ENCODE peak calls at places on chromosomes 16 and 17, in ten cellular contexts. T is skeletal muscle cell; E is effector CD4-positive, alpha-beta T cell; Y is nucleus accumbens; I is GDM1; Q is stimulated activated CD4-positive, alpha-beta T cell treated with anti-CD3 and anti-CD28 coated beads, Interleukin-4, amount 100 ng/mL, for 4 hours; R is stimulated activated CD8-positive, alpha-beta memory T cell treated with anti-CD3 and anti-CD28 coated beads, Interleukin-4, amount 100 ng/mL, for 1 hour; S is T1000; N is MM.1S; W is caudate nucleus. U is an unnamed sample.

GRCh38 chr16:7021653-7022275 is 310.9 kb upstream of the RBFOX1 start:
- DNase-seq in T (no peak), E (no peak), Y (no peak), I (no peak), Q (no peak), R (no peak), S (no peak), N (no peak), W (no peak), U (no peak)

GRCh38 chr17:59547131-59547915 is 18.1 kb upstream of the DHX40 start:
- DNase-seq in T (no peak), E (no peak), Y (no peak), I (no peak), Q (no peak), R (no peak), S (no peak), N (no peak), W (no peak), U (no peak)

GRCh38 chr17:63535640-63536039 is 12.5 kb downstream of the KCNH6 start:
- DNase-seq in T (no peak), E (no peak), Y (no peak), I (no peak), Q (no peak), R (no peak), S (no peak), N (no peak), W (no peak), U (no peak)

GRCh38 chr16:30010817-30011504 is at the start of gene DOC2A:
- DNase-seq in T (no peak), E (no peak), Y (no peak), I (no peak), Q (peak; percentile 41), R (no peak), S (no peak), N (no peak), W (no peak), U (peak; percentile 58)

GRCh38 chr17:73089918-73090317 is 2.6 kb downstream of the SLC39A11 start:
- DNase-seq in T (no peak), E (no peak), Y (peak; percentile 83), I (no peak), Q (no peak), R (no peak), S (no peak), N (no peak), W (peak; percentile 83), U (no peak)

GRCh38 chr16:53654946-53655345 is 48.7 kb downstream of the RPGRIP1L start:
- DNase-seq in T (no peak), E (no peak), Y (no peak), I (no peak), Q (no peak), R (no peak), S (no peak), N (no peak), W (no peak), U (no peak)

GRCh38 chr17:12522743-12523181 is 142.9 kb upstream of the MYOCD start:
- DNase-seq in T (peak; percentile 84), E (no peak), Y (no peak), I (no peak), Q (no peak), R (no peak), S (peak; percentile 81), N (no peak), W (no peak), U (no peak)

GRCh38 chr17:38349097-38349904 is 2.3 kb upstream of the SOCS7 start:
- DNase-seq in T (peak; percentile 21), E (peak; percentile 78), Y (peak; percentile 41), I (peak; percentile 74), Q (peak; percentile 78), R (peak; percentile 68), S (peak; percentile 72), N (peak; percentile 82), W (peak; percentile 76), U (peak; percentile 87)

GRCh38 chr16:15690296-15690695 is 40.3 kb downstream of the NDE1 start:
- DNase-seq in T (no peak), E (no peak), Y (no peak), I (no peak), Q (no peak), R (no peak), S (no peak), N (no peak), W (no peak), U (no peak)

GRCh38 chr16:27579086-27579980 is 29.4 kb downstream of the KATNIP start:
- DNase-seq in T (peak; percentile 49), E (no peak), Y (no peak), I (no peak), Q (no peak), R (no peak), S (no peak), N (no peak), W (no peak), U (no peak)

GRCh38 chr16:67939507-67940435 is 3.1 kb upstream of the PSMB10 start:
- DNase-seq in T (no peak), E (peak; percentile 9), Y (no peak), I (no peak), Q (peak; percentile 59), R (peak; percentile 11), S (no peak), N (no peak), W (no peak), U (peak; percentile 62)

GRCh38 chr17:36817483-36818048 is 119.7 kb upstream of the LHX1 start:
- DNase-seq in T (no peak), E (no peak), Y (no peak), I (no peak), Q (no peak), R (no peak), S (no peak), N (peak; percentile 23), W (no peak), U (no peak)

GRCh38 chr16:65917466-65917865 is 449.0 kb upstream of the CDH5 start:
- DNase-seq in T (no peak), E (no peak), Y (no peak), I (no peak), Q (no peak), R (no peak), S (no peak), N (no peak), W (no peak), U (no peak)

GRCh38 chr16:79360267-79360666 is 240.3 kb downstream of the MAF start:
- DNase-seq in T (no peak), E (no peak), Y (no peak), I (no peak), Q (no peak), R (no peak), S (no peak), N (no peak), W (no peak), U (no peak)

GRCh38 chr16:30731411-30731810 is 16.8 kb upstream of the PHKG2 start:
- DNase-seq in T (no peak), E (no peak), Y (no peak), I (no peak), Q (no peak), R (no peak), S (no peak), N (no peak), W (no peak), U (no peak)

GRCh38 chr17:76727745-76728456 is 1.3 kb downstream of the METTL23 start:
- DNase-seq in T (no peak), E (no peak), Y (no peak), I (no peak), Q (no peak), R (no peak), S (no peak), N (peak; percentile 40), W (no peak), U (no peak)

GRCh38 chr16:59394526-59394925 is 660.4 kb upstream of the GOT2 start:
- DNase-seq in T (no peak), E (no peak), Y (no peak), I (no peak), Q (no peak), R (no peak), S (no peak), N (no peak), W (no peak), U (no peak)

GRCh38 chr17:61254894-61255293 is 144.7 kb upstream of the TBX2 start:
- DNase-seq in T (no peak), E (no peak), Y (no peak), I (no peak), Q (no peak), R (no peak), S (no peak), N (no peak), W (no peak), U (no peak)

GRCh38 chr17:1109606-1110523 is 69.9 kb downstream of the ABR start:
- DNase-seq in T (no peak), E (peak; percentile 44), Y (no peak), I (no peak), Q (peak; percentile 46), R (no peak), S (no peak), N (peak; percentile 42), W (no peak), U (peak; percentile 60)

GRCh38 chr16:62794724-62795123 is 758.5 kb upstream of the CDH8 start:
- DNase-seq in T (no peak), E (no peak), Y (no peak), I (no peak), Q (no peak), R (no peak), S (no peak), N (no peak), W (no peak), U (no peak)

GRCh38 chr17:82242977-82243647 is 14.3 kb downstream of the SLC16A3 start:
- DNase-seq in T (no peak), E (no peak), Y (peak; percentile 27), I (no peak), Q (no peak), R (no peak), S (peak; percentile 48), N (no peak), W (peak; percentile 60), U (no peak)

GRCh38 chr16:18803569-18804462 is 2.5 kb upstream of the ARL6IP1 start:
- DNase-seq in T (no peak), E (no peak), Y (no peak), I (no peak), Q (no peak), R (no peak), S (no peak), N (no peak), W (no peak), U (no peak)

GRCh38 chr17:18267927-18268711 is 7.7 kb downstream of the MIEF2 start:
- DNase-seq in T (no peak), E (no peak), Y (no peak), I (no peak), Q (no peak), R (no peak), S (peak; percentile 10), N (no peak), W (no peak), U (no peak)

GRCh38 chr17:72169823-72170222 is 49.0 kb downstream of the SOX9 start:
- DNase-seq in T (no peak), E (no peak), Y (no peak), I (no peak), Q (no peak), R (no peak), S (no peak), N (no peak), W (no peak), U (no peak)

GRCh38 chr17:42928714-42929496 is 28.3 kb downstream of the G6PC1 start:
- DNase-seq in T (peak; percentile 39), E (no peak), Y (no peak), I (peak; percentile 89), Q (peak; percentile 7), R (no peak), S (peak; percentile 9), N (peak; percentile 75), W (no peak), U (peak; percentile 20)

GRCh38 chr16:56743840-56744239 is 13.9 kb downstream of the NUP93 start:
- DNase-seq in T (peak; percentile 24), E (no peak), Y (no peak), I (no peak), Q (no peak), R (no peak), S (peak; percentile 29), N (no peak), W (no peak), U (no peak)

GRCh38 chr17:75693500-75694481 is 26.7 kb downstream of the SAP30BP start:
- DNase-seq in T (peak; percentile 78), E (no peak), Y (peak; percentile 94), I (no peak), Q (no peak), R (no peak), S (peak; percentile 95), N (no peak), W (peak; percentile 89), U (no peak)

GRCh38 chr17:60141111-60142018 is 8.4 kb upstream of the CA4 start:
- DNase-seq in T (no peak), E (no peak), Y (no peak), I (no peak), Q (no peak), R (no peak), S (no peak), N (no peak), W (no peak), U (no peak)